ENCODE peak calls at places on chromosomes 5 and 9, in six cellular contexts. B is myocyte, Z is HTR-8/SVneo, C is GM04503, W is T-cell, D is natural killer cell. U is an unnamed sample.

GRCh38 chr9:108207611-108208051 is 648.2 kb downstream of the ACTL7B start:
- DNase-seq in B (no peak), Z (no peak), C (peak; percentile 26), W (no peak), D (no peak), U (no peak)

GRCh38 chr9:752201-752600 is 89.3 kb upstream of the DMRT1 start:
- DNase-seq in B (no peak), Z (peak; percentile 9), C (peak; percentile 93), W (no peak), D (no peak), U (no peak)

GRCh38 chr9:126395439-126396212 is 69.0 kb downstream of the MVB12B start:
- DNase-seq in B (peak; percentile 71), Z (peak; percentile 35), C (no peak), W (no peak), D (no peak), U (no peak)

GRCh38 chr5:143401253-143401845 is 2.1 kb downstream of the NR3C1 start:
- DNase-seq in B (peak; percentile 23), Z (no peak), C (no peak), W (no peak), D (no peak), U (no peak)

GRCh38 chr9:137972355-137972987 is 94.9 kb downstream of the CACNA1B start:
- DNase-seq in B (no peak), Z (no peak), C (no peak), W (no peak), D (no peak), U (no peak)

GRCh38 chr9:88523056-88523455 is 11.9 kb upstream of the NXNL2 start:
- DNase-seq in B (no peak), Z (peak; percentile 53), C (no peak), W (no peak), D (no peak), U (no peak)

GRCh38 chr9:136958898-136959850 is 7.1 kb downstream of the LCN12 start:
- DNase-seq in B (no peak), Z (no peak), C (no peak), W (no peak), D (no peak), U (no peak)

GRCh38 chr9:129889936-129890717 is 54.9 kb downstream of the USP20 start:
- DNase-seq in B (no peak), Z (no peak), C (no peak), W (peak; percentile 52), D (peak; percentile 49), U (peak; percentile 38)

GRCh38 chr9:114856210-114856941 is 50.5 kb upstream of the TNFSF15 start:
- DNase-seq in B (peak; percentile 59), Z (peak; percentile 48), C (peak; percentile 85), W (no peak), D (no peak), U (no peak)

GRCh38 chr9:88344013-88344412 is 44.2 kb upstream of the SPIN1 start:
- DNase-seq in B (no peak), Z (no peak), C (no peak), W (no peak), D (no peak), U (no peak)

GRCh38 chr9:137311971-137312851 is 10.1 kb upstream of the NRARP start:
- DNase-seq in B (no peak), Z (no peak), C (no peak), W (no peak), D (no peak), U (no peak)

GRCh38 chr5:143448518-143448917 is 45.0 kb upstream of the NR3C1 start:
- DNase-seq in B (no peak), Z (no peak), C (no peak), W (no peak), D (no peak), U (no peak)

GRCh38 chr9:91803970-91804752 is 145.9 kb downstream of the ROR2 start:
- DNase-seq in B (no peak), Z (no peak), C (no peak), W (no peak), D (no peak), U (no peak)

GRCh38 chr9:135718616-135719015 is 16.6 kb downstream of the KCNT1 start:
- DNase-seq in B (peak; percentile 73), Z (peak; percentile 60), C (no peak), W (no peak), D (no peak), U (no peak)

GRCh38 chr5:132334812-132335211 is 34.7 kb upstream of the SLC22A5 start:
- DNase-seq in B (no peak), Z (no peak), C (no peak), W (no peak), D (no peak), U (no peak)

GRCh38 chr5:108084105-108084504 is 297.8 kb downstream of the FBXL17 start:
- DNase-seq in B (no peak), Z (no peak), C (no peak), W (no peak), D (no peak), U (no peak)

GRCh38 chr5:96548941-96549340 is 113.2 kb upstream of the CAST start:
- DNase-seq in B (no peak), Z (no peak), C (no peak), W (no peak), D (no peak), U (no peak)

GRCh38 chr9:20178679-20179078 is 389.8 kb upstream of the SLC24A2 start:
- DNase-seq in B (no peak), Z (no peak), C (no peak), W (no peak), D (no peak), U (no peak)

GRCh38 chr5:42855386-42855785 is 43.7 kb upstream of the SELENOP start:
- DNase-seq in B (no peak), Z (no peak), C (no peak), W (no peak), D (no peak), U (no peak)

GRCh38 chr9:95005276-95006141 is 279.0 kb downstream of the AOPEP start:
- DNase-seq in B (no peak), Z (no peak), C (no peak), W (no peak), D (peak; percentile 21), U (no peak)

GRCh38 chr9:135167356-135167755 is 79.9 kb downstream of the OLFM1 start:
- DNase-seq in B (no peak), Z (no peak), C (no peak), W (no peak), D (no peak), U (no peak)

GRCh38 chr9:91193658-91194391 is 167.9 kb downstream of the AUH start:
- DNase-seq in B (peak; percentile 92), Z (peak; percentile 48), C (peak; percentile 58), W (peak; percentile 51), D (peak; percentile 69), U (peak; percentile 19)

GRCh38 chr5:10445352-10445751 is 3.7 kb downstream of the ROPN1L start:
- DNase-seq in B (no peak), Z (no peak), C (no peak), W (no peak), D (no peak), U (no peak)

GRCh38 chr9:136942881-136943230 is 1.7 kb downstream of the FBXW5 start:
- DNase-seq in B (no peak), Z (no peak), C (no peak), W (no peak), D (no peak), U (no peak)

GRCh38 chr5:111749303-111750026 is 7.5 kb downstream of the NREP start:
- DNase-seq in B (no peak), Z (no peak), C (no peak), W (no peak), D (no peak), U (no peak)

GRCh38 chr5:25327173-25327572 is 682.4 kb upstream of the CDH10 start:
- DNase-seq in B (no peak), Z (no peak), C (no peak), W (no peak), D (no peak), U (no peak)

GRCh38 chr5:155274484-155274883 is 260.9 kb downstream of the KIF4B start:
- DNase-seq in B (no peak), Z (no peak), C (no peak), W (no peak), D (no peak), U (no peak)